ENCODE peak calls at places on chromosomes 3 and 15, in nine cellular contexts. F, I, K, J, X, G, S, W and B are unnamed samples.

GRCh38 chr15:70856884-70857546 is 3.1 kb upstream of the LARP6 start:
- DNase-seq in F (peak), I (peak), K (peak), J (peak), X (peak), G (no peak), S (peak), W (peak), B (peak)

GRCh38 chr3:8456118-8456811 is 45.4 kb upstream of the LMCD1 start:
- DNase-seq in F (no peak), I (no peak), K (no peak), J (no peak), X (peak), G (no peak), S (no peak), W (peak), B (no peak)

GRCh38 chr3:16410659-16411058 is 102.8 kb downstream of the RFTN1 start:
- DNase-seq in F (no peak), I (no peak), K (no peak), J (no peak), X (no peak), G (no peak), S (no peak), W (no peak), B (no peak)

GRCh38 chr15:26866298-26867198 is at the start of gene GABRA5:
- DNase-seq in F (no peak), I (no peak), K (no peak), J (peak), X (peak), G (no peak), S (no peak), W (peak), B (peak)

GRCh38 chr3:143433787-143434378 is 314.3 kb downstream of the CHST2 start:
- DNase-seq in F (no peak), I (no peak), K (no peak), J (no peak), X (no peak), G (no peak), S (no peak), W (no peak), B (no peak)

GRCh38 chr15:36951747-36952247 is 148.6 kb downstream of the MEIS2 start:
- DNase-seq in F (no peak), I (no peak), K (no peak), J (peak), X (no peak), G (no peak), S (peak), W (peak), B (peak)

GRCh38 chr3:4421121-4421520 is 45.9 kb downstream of the SUMF1 start:
- DNase-seq in F (no peak), I (no peak), K (no peak), J (peak), X (peak), G (no peak), S (peak), W (peak), B (peak)

GRCh38 chr15:95105229-95105628 is 873.9 kb downstream of the MCTP2 start:
- DNase-seq in F (no peak), I (no peak), K (no peak), J (peak), X (peak), G (no peak), S (no peak), W (peak), B (peak)

GRCh38 chr3:189334064-189334920 is 162.5 kb downstream of the TPRG1 start:
- DNase-seq in F (no peak), I (no peak), K (no peak), J (no peak), X (peak), G (no peak), S (peak), W (no peak), B (peak)

GRCh38 chr3:195856410-195857084 is 44.8 kb upstream of the MUC4 start:
- DNase-seq in F (no peak), I (no peak), K (no peak), J (no peak), X (no peak), G (no peak), S (no peak), W (no peak), B (no peak)

GRCh38 chr3:775178-775885 is 317.5 kb upstream of the CNTN6 start:
- DNase-seq in F (no peak), I (no peak), K (no peak), J (no peak), X (no peak), G (no peak), S (no peak), W (no peak), B (no peak)

GRCh38 chr3:149990423-149990953 is 19.8 kb upstream of the PFN2 start:
- DNase-seq in F (no peak), I (no peak), K (no peak), J (no peak), X (no peak), G (no peak), S (peak), W (peak), B (peak)

GRCh38 chr15:92097473-92098178 is 244.1 kb downstream of the SLCO3A1 start:
- DNase-seq in F (peak), I (peak), K (peak), J (peak), X (peak), G (peak), S (peak), W (peak), B (peak)

GRCh38 chr15:38252481-38253311 is at the start of gene SPRED1:
- DNase-seq in F (peak), I (peak), K (peak), J (peak), X (peak), G (peak), S (peak), W (peak), B (peak)

GRCh38 chr15:101795455-101795854 is 7.9 kb upstream of the OR4F6 start:
- DNase-seq in F (no peak), I (no peak), K (no peak), J (peak), X (peak), G (no peak), S (peak), W (peak), B (peak)

GRCh38 chr3:141539441-141540187 is 52.8 kb downstream of the RASA2 start:
- DNase-seq in F (no peak), I (no peak), K (no peak), J (peak), X (no peak), G (no peak), S (no peak), W (peak), B (no peak)

GRCh38 chr3:43345246-43345645 is 58.9 kb downstream of the SNRK start:
- DNase-seq in F (no peak), I (no peak), K (no peak), J (no peak), X (no peak), G (no peak), S (no peak), W (no peak), B (no peak)

GRCh38 chr3:159486580-159486979 is 502.1 kb upstream of the IL12A start:
- DNase-seq in F (no peak), I (no peak), K (no peak), J (peak), X (no peak), G (no peak), S (no peak), W (peak), B (no peak)

GRCh38 chr3:10358309-10358980 is 37.5 kb upstream of the SEC13 start:
- DNase-seq in F (no peak), I (no peak), K (no peak), J (no peak), X (no peak), G (no peak), S (no peak), W (no peak), B (no peak)

GRCh38 chr15:89820651-89821611 is 6.3 kb upstream of the ANPEP start:
- DNase-seq in F (no peak), I (peak), K (no peak), J (peak), X (peak), G (no peak), S (peak), W (peak), B (peak)

GRCh38 chr3:112376996-112377395 is 44.0 kb downstream of the CD200 start:
- DNase-seq in F (no peak), I (no peak), K (no peak), J (peak), X (peak), G (no peak), S (peak), W (peak), B (no peak)

GRCh38 chr3:182412066-182412465 is 381.2 kb upstream of the ATP11B start:
- DNase-seq in F (no peak), I (no peak), K (no peak), J (no peak), X (no peak), G (no peak), S (no peak), W (no peak), B (no peak)

GRCh38 chr3:69161587-69162196 is 39.3 kb upstream of the LMOD3 start:
- DNase-seq in F (peak), I (peak), K (peak), J (peak), X (peak), G (no peak), S (peak), W (peak), B (peak)

GRCh38 chr3:127690106-127690505 is 17.4 kb downstream of the ABTB1 start:
- DNase-seq in F (no peak), I (no peak), K (no peak), J (peak), X (peak), G (no peak), S (peak), W (peak), B (peak)

GRCh38 chr3:130759692-130760338 is 13.2 kb upstream of the PIK3R4 start:
- DNase-seq in F (no peak), I (peak), K (peak), J (peak), X (peak), G (peak), S (peak), W (peak), B (peak)

GRCh38 chr3:42639192-42639591 is 14.3 kb upstream of the ZBTB47 start:
- DNase-seq in F (no peak), I (no peak), K (no peak), J (no peak), X (no peak), G (no peak), S (no peak), W (no peak), B (no peak)

GRCh38 chr15:66007663-66008262 is 138.5 kb downstream of the RAB11A start:
- DNase-seq in F (no peak), I (no peak), K (no peak), J (no peak), X (no peak), G (no peak), S (no peak), W (no peak), B (no peak)

GRCh38 chr15:100869151-100869999 is 10.3 kb upstream of the ALDH1A3 start:
- DNase-seq in F (no peak), I (no peak), K (no peak), J (no peak), X (no peak), G (no peak), S (no peak), W (no peak), B (no peak)

DNA sequence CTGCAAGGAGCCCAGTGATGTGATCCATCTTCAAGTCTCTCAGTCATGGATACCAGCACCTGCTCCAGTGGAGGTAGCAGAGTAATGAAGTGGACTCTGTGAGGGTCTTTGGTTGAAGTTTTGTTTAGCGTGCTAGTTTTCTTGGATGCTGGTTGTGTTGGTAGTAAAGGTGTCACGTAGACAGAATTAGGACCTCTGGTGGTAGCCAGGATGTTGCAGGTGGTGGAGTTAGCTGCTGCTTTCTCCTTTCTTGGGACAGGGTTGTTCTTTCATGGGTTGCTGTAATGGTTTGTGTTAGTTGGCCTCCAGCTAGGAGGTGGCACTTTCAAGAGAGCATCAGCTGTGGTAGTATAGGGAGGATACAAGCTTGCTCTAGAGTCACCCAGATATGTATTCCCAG is 125.2 kb downstream of the ANXA2 start:
- DNase-seq in F (no peak), I (no peak), K (no peak), J (no peak), X (no peak), G (no peak), S (no peak), W (no peak), B (no peak)
- TF ChIP-seq CTCF in F (no peak), I (no peak), K (no peak), J (no peak), X (no peak), G (no peak), S (no peak), W (no peak), B (no peak)

DNA sequence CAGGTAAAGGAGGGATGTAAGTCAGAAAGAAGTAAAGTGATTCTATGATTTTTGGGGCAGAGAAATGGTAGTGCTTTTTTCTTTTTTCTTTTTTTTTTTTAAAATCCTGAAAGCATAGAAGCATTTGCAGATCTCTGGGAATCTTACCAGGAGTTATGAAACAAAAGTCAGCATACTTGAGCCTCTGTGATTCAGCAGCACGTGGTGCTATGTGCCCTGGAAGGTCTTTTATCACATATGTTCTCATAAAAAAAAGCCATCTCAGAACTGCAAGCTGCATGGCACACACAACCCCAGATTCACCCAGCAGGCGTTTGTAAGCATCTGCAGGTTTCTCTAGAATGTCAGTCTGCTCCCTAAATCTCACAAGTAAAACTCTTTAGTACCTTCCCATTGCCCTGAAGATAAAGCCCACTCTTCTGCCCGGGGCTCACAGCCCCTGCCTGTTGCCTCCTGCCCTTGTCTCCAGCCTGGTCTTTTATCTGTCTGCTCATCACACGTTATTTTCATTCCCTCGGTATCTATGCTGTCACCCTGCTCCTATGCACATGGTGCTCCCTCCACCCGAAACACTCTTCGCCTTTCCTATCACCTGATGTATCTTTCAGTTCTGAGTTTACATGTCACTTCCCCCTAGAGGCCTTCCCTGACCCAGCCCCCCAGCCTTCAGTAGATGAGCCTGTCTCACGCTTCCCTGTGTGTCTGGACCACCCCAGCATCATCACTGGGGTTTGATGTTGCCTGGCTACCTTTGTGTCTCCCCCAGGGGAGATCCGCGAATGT is 72.4 kb downstream of the CHDH start:
- DNase-seq in F (no peak), I (peak), K (peak), J (peak), X (peak), G (no peak), S (peak), W (peak), B (peak)
- H3K4me3 ChIP-seq in F (no peak), I (no peak), K (no peak), J (no peak), X (no peak), G (no peak), S (no peak), W (no peak), B (no peak)

DNA sequence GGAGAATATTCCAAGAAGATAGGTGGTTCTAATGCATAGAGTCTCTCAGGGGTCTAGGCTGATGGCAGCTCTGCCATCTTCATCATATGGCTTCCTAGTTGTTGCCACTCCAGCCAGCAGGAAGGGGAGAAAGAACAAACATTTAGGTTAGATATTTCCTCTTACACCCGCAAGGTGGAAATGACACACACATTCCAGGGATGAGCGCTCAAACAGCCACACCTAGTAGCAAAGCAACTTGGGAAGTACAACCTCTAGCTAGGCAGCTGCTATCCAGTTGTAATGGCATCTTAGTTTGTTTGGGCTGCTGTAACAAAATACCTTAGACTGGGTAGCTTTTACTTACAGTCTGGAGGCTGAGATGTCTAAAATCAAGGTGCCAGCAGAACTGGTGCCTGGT is 51.9 kb upstream of the ADAMTSL3 start:
- DNase-seq in F (no peak), I (no peak), K (no peak), J (no peak), X (no peak), G (no peak), S (no peak), W (no peak), B (no peak)
- TF ChIP-seq CTCF in F (no peak), I (no peak), K (no peak), J (no peak), X (no peak), G (no peak), S (no peak), W (no peak), B (no peak)

DNA sequence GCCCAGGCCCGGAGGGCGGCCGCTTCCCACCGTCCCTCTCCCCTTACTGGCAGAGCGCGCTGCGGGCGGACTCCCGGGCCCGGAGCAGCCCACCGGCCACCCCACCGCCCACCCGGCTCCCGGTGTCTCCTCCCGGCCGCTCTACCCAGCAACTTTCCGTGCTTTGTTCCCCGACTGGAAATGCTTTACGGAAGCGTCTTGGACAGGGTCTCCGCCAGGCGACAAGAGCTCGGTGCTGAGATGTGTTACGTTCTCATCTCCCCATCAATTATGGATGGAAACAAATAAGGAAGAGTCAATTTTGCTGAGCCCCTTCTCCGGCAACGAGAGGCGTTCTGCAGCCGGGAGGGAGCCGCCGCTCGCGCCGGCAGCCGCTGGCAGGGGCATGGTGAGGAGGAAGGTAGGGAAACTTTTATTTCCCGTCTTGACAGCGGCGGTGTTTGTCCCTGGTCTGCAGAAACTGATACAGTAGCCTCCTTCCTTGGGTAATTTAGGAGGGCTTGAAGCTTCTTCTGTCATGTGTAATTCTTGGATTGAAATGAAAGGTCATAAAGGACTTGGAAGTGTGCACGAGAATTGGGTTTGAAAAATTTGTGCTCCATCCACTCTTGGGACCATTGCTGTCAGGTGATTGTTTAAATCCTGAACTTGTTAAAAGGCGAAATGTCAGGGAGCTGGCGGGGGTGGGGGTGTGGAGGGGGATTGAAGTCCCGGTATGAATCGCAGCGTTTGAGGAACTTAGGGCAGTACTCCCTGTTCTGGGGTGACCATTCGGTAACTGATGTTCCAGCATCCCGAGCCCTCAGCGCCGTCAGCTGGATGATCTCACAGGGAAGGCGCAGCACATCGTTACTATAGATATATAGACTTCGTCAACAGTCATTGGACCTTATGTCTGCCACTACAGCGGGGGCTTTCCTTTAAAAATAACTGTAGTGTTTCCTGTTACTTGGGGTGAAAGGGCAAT is 1.5 kb downstream of the SEMA6D start:
- DNase-seq in F (peak), I (peak), K (peak), J (peak), X (peak), G (no peak), S (no peak), W (peak), B (no peak)
- H3K4me3 ChIP-seq in F (peak), I (no peak), K (peak), J (peak), X (peak), G (peak), S (peak), W (peak), B (peak)

DNA sequence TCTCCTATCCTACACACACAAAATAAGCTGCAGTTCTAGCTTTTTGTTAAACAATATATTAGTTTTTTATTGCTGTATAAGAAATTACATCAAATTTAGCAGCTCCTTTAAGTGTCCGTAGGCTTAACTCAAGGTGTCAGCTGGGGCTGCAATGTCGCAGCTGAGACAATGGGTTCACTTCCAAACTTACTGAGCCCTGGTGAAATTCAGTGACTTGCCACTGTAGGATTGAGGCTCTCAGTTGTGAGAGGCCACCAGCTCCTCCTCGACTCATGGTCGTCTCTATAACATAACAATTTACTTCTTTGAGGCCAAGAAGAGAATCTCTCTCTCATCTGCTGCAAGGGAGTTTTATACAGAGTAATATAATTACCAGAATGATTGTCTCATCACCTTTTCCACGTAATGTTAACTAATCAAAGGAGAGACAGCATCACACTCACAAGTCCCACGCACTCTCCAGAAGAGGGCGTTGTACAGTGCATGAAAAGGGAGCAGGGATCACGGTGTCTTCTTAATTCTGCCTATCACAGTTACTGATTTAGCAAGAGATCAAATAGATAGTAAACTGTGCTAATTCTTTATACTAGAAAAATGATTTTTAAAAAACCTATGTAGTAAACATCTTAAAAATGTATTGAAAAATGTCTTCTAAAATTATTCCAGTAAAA is 735.6 kb upstream of the GBE1 start:
- DNase-seq in F (no peak), I (no peak), K (no peak), J (no peak), X (no peak), G (no peak), S (no peak), W (no peak), B (no peak)
- TF ChIP-seq CTCF in F (no peak), I (no peak), K (no peak), J (no peak), X (no peak), G (no peak), S (no peak), W (no peak), B (no peak)

DNA sequence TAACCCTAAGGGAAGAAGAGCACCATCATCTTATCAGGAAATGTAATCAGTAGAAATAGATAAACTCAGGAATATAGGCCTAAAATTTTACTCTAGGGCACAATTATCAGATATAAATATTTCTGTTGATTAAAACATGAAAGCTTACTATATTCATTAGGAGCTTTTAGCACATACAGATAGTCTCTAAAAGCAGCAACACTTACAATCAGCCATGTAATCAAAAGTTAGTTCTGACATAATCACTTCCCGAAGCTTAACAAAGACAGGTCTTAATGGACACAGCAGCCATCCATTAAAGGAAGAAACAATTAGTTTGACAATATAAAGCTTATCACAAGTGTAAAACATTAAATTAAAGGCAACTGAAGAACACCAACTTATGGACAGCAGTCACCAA is 30.6 kb downstream of the DCLK3 start:
- DNase-seq in F (no peak), I (no peak), K (no peak), J (no peak), X (no peak), G (no peak), S (no peak), W (no peak), B (no peak)
- H3K4me3 ChIP-seq in F (no peak), I (no peak), K (no peak), J (no peak), X (no peak), G (no peak), S (no peak), W (no peak), B (no peak)